ENCODE peak calls at places on chromosomes 6 and 20, in five cellular contexts. A is stomach, C is AG04449, R is dorsolateral prefrontal cortex, N is fibroblast of pulmonary artery. K is an unnamed sample.

GRCh38 chr6:91097316-91097878 is 510.5 kb upstream of the MAP3K7 start:
- DNase-seq in A (no peak), C (no peak), R (peak), N (peak), K (no peak)

GRCh38 chr20:8721098-8721497 is 347.8 kb upstream of the PLCB4 start:
- DNase-seq in A (peak), C (no peak), R (no peak), N (peak), K (no peak)

GRCh38 chr6:16851758-16852157 is 90.5 kb upstream of the ATXN1 start:
- DNase-seq in A (no peak), C (no peak), R (no peak), N (peak), K (no peak)

GRCh38 chr20:63432577-63433061 is 39.8 kb downstream of the KCNQ2 start:
- DNase-seq in A (no peak), C (no peak), R (no peak), N (no peak), K (no peak)

GRCh38 chr6:143581835-143582480 is 70.4 kb upstream of the FUCA2 start:
- DNase-seq in A (no peak), C (no peak), R (no peak), N (peak), K (no peak)

GRCh38 chr6:31356216-31356945 is 598 bp downstream of the HLA-B start:
- DNase-seq in A (peak), C (no peak), R (no peak), N (peak), K (no peak)

GRCh38 chr20:16194961-16195360 is 378.3 kb downstream of the KIF16B start:
- DNase-seq in A (no peak), C (no peak), R (no peak), N (no peak), K (no peak)

GRCh38 chr6:85464260-85464644 is 14.4 kb downstream of the NT5E start:
- DNase-seq in A (no peak), C (peak), R (no peak), N (peak), K (peak)

GRCh38 chr6:7528565-7528964 is 12.9 kb upstream of the DSP start:
- DNase-seq in A (no peak), C (peak), R (no peak), N (peak), K (peak)

GRCh38 chr6:153941768-153942167 is 97.3 kb upstream of the OPRM1 start:
- DNase-seq in A (no peak), C (no peak), R (no peak), N (no peak), K (no peak)

GRCh38 chr20:64168381-64169088 is 4.3 kb downstream of the MYT1 start:
- DNase-seq in A (no peak), C (no peak), R (no peak), N (no peak), K (no peak)

GRCh38 chr6:39247667-39248194 is 18.5 kb upstream of the KCNK5 start:
- DNase-seq in A (no peak), C (no peak), R (no peak), N (no peak), K (no peak)

GRCh38 chr6:137190710-137191109 is 17.3 kb upstream of the IL22RA2 start:
- DNase-seq in A (peak), C (no peak), R (no peak), N (no peak), K (no peak)

GRCh38 chr20:20439602-20440001 is 71.7 kb downstream of the INSM1 start:
- DNase-seq in A (no peak), C (no peak), R (no peak), N (no peak), K (no peak)

GRCh38 chr6:115783402-115784061 is 277.2 kb downstream of the FRK start:
- DNase-seq in A (peak), C (no peak), R (no peak), N (peak), K (no peak)

GRCh38 chr6:8382434-8382833 is 52.9 kb downstream of the SLC35B3 start:
- DNase-seq in A (no peak), C (no peak), R (no peak), N (no peak), K (no peak)

GRCh38 chr6:34610819-34611477 is 54.8 kb upstream of the SPDEF start:
- DNase-seq in A (peak), C (peak), R (no peak), N (peak), K (peak)

GRCh38 chr20:54515788-54516324 is 40.5 kb downstream of the DOK5 start:
- DNase-seq in A (no peak), C (no peak), R (no peak), N (no peak), K (no peak)

GRCh38 chr20:47205577-47206123 is 150.8 kb downstream of the ZMYND8 start:
- DNase-seq in A (peak), C (no peak), R (peak), N (peak), K (no peak)

DNA sequence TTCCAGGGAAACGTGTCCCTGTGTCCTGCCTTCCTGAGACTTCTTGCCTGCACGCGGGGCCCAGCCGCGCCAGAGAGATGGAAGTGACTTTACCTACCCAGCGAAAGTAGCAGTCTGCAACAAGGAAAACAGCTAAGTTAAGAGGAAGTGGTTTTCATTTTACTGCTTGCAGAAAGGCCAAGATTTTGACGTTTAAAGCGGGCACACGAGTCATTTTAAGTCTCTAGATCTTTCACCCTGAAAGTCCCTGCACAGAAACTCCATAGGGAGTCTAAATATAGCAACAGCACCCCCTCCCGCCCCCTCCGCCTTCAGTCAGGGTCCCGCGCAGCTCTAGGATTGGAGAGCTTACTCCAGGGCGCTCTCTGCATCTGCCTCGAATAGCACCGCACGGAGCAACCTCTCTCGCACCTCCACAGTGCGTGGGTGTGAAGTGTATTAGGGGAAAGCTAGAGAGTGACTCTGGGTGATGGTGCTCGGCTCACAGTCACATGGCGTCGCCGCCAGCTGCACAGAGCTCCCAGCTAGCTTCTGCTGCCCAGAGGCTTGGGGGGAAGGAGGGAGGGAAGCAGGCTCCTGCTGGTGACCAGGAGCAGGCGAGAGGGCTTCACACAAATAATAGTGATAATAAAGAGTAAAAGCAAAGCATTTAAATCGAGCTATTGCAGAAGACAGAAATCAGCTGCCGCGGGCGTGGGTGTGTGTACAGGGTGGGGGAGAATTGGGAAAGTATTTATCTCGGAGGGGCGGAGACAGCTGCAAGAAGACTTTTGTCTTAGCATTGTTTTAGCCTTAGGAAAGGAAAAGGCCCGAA is 1.8 kb upstream of the KCNQ5 start:
- DNase-seq in A (peak), C (no peak), R (peak), N (peak), K (no peak)
- H3K4me3 ChIP-seq in A (peak), C (peak), R (peak), N (peak), K (peak)

GRCh38 chr6:55141611-55142010 is 32.7 kb upstream of the HCRTR2 start:
- DNase-seq in A (no peak), C (no peak), R (no peak), N (peak), K (no peak)
- H3K4me3 ChIP-seq in A (no peak), C (no peak), R (no peak), N (no peak), K (no peak)

DNA sequence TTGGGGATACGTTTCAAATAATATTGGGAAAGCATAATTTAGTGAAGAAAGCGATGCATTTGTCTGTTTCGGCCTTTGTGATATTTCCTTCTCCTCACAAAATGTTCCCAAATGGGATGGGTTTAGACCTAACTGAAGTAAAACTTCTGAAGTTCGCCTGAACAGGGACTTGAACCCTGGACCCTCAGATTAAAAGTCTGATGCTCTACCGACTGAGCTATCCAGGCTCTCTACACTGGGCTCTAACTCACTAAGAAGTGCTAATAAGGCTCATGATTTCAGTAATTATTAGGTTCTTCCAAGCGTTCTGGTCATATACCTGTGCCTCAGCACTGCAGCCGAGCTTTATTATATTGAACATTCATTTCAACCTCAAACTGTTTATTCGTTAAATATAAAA is 118.8 kb upstream of the ZNF184 start:
- DNase-seq in A (no peak), C (no peak), R (no peak), N (peak), K (no peak)
- H3K4me3 ChIP-seq in A (no peak), C (peak), R (no peak), N (peak), K (no peak)

GRCh38 chr20:57557926-57558613 is 2.8 kb upstream of the PCK1 start:
- DNase-seq in A (no peak), C (no peak), R (no peak), N (no peak), K (no peak)

GRCh38 chr20:57558614-57559285 is 2.2 kb upstream of the PCK1 start:
- DNase-seq in A (no peak), C (no peak), R (no peak), N (no peak), K (no peak)

GRCh38 chr20:57559658-57560553 is 1.0 kb upstream of the PCK1 start:
- DNase-seq in A (no peak), C (no peak), R (no peak), N (no peak), K (no peak)

GRCh38 chr20:57560554-57561355 is at the start of gene PCK1:
- DNase-seq in A (peak), C (no peak), R (no peak), N (peak), K (no peak)

GRCh38 chr20:57559286-57559627 is 1.7 kb upstream of the PCK1 start:
- DNase-seq in A (no peak), C (no peak), R (no peak), N (no peak), K (no peak)
- H3K4me3 ChIP-seq in A (no peak), C (no peak), R (no peak), N (no peak), K (no peak)

GRCh38 chr6:100281471-100281878 is 183.2 kb downstream of the SIM1 start:
- DNase-seq in A (no peak), C (no peak), R (no peak), N (no peak), K (no peak)
- H3K4me3 ChIP-seq in A (no peak), C (peak), R (peak), N (peak), K (peak)

DNA sequence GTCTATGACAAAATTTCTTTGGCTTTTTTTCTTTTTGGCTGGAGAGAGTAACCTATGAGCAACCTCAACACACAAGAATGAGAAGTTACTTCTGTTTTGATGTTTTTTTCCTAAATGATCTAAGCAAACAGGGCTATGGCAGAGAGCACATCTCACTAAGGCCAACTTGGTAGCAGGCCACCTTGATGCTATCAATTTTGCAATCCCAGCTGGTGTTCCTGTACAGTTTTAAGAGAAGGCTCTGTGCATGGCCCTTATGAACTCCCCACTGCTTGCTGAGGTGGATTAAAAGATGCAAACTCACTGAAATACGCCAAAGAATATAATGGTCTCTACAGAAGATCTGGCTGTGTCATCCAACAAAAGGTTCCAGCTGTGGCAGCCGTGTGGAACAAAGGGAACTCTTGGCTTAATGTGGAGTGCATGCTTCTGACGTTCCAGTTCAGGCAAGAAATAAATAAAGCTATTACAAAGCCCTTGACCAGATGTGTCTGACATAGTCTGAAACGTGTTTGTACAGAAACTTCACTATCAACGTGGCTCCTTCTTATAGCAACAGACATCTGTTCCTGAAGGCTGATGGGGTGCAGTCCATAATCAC is 481.0 kb downstream of the BMP2 start:
- DNase-seq in A (no peak), C (no peak), R (no peak), N (no peak), K (no peak)
- H3K4me3 ChIP-seq in A (no peak), C (no peak), R (no peak), N (no peak), K (no peak)

DNA sequence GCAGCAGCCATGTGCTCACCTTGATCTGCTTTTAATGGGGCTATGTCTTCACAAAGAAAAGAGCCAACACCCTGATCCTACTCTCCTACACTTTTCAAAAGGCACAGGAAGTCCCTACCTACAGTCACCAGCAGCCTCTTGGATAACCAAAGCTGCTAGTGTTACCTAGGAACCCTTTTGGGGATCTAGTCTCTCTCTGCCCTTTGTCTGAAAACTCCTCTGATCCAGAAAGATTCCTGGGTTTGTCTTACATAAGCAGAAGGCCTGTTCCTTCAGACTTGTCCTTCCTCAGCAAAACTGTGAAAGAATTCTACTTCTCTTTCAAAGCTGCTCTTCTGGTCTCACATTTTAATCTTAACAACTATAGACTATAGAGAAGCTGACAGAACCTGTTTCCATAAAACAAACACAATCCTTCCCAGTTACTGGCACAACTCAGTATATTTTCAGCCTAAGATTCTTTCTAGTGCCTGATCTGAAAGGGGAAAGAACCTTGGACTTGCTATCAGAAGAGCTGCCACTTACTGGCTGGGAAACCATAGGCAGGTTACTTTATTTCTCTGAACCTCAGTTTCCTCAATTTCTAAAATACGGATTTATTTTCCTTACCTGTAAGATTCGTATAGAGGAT is 2.9 kb downstream of the PLAGL2 start:
- DNase-seq in A (no peak), C (no peak), R (no peak), N (no peak), K (no peak)
- H3K4me3 ChIP-seq in A (peak), C (no peak), R (no peak), N (no peak), K (no peak)

GRCh38 chr6:36662827-36663256 is 15.7 kb upstream of the CDKN1A start:
- DNase-seq in A (peak), C (no peak), R (no peak), N (no peak), K (no peak)

GRCh38 chr6:36665180-36665579 is 13.3 kb upstream of the CDKN1A start:
- DNase-seq in A (no peak), C (no peak), R (no peak), N (no peak), K (no peak)

GRCh38 chr6:36660771-36661471 is 17.6 kb upstream of the CDKN1A start:
- DNase-seq in A (peak), C (no peak), R (no peak), N (no peak), K (no peak)

GRCh38 chr6:36663504-36664446 is 14.7 kb upstream of the CDKN1A start:
- DNase-seq in A (no peak), C (no peak), R (no peak), N (no peak), K (no peak)

DNA sequence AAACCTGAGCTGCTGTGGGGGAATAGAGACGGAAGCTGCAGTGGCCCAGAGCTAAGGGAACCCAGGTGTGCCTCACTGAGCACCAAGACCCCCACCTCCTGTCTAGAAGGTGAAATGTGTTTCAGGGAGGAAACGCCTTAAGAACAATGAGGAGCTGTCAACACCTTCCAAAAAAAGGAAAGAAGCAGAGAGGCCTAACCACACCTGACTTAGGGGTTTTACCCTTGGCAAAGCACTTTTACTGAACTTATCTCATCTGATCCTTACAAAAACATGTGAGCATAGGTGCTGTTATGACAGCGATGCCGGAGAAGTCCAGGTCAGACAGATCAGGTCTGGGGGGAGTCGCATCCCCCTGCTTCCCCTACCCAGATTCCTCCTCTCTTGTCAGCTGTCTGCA is 16.1 kb upstream of the CDKN1A start:
- DNase-seq in A (no peak), C (no peak), R (no peak), N (no peak), K (no peak)
- H3K4me3 ChIP-seq in A (no peak), C (no peak), R (no peak), N (no peak), K (no peak)

K was measured in BJ.